ENCODE peak calls at places on chromosomes 13 and 19, in five cellular contexts. One of them, this sample, is unnamed.

GRCh38 chr19:37977391-37977790 is 70.4 kb downstream of the SIPA1L3 start:
- DNase-seq in nephron progenitor cell: no peak
- DNase-seq in fibroblast of pulmonary artery: no peak
- DNase-seq in posterior cingulate gyrus: no peak
- DNase-seq in cardiac fibroblast: no peak
- DNase-seq in this sample: no peak

GRCh38 chr19:6091771-6092291 is 18.5 kb downstream of the RFX2 start:
- DNase-seq in fibroblast of pulmonary artery: no peak
- DNase-seq in posterior cingulate gyrus: no peak
- DNase-seq in nephron progenitor cell: no peak
- DNase-seq in cardiac fibroblast: peak
- DNase-seq in this sample: no peak

GRCh38 chr13:77728265-77728966 is 30.9 kb downstream of the SLAIN1 start:
- DNase-seq in cardiac fibroblast: no peak
- DNase-seq in posterior cingulate gyrus: no peak
- DNase-seq in fibroblast of pulmonary artery: no peak
- DNase-seq in nephron progenitor cell: no peak
- DNase-seq in this sample: no peak

GRCh38 chr19:49814010-49814409 is 918 bp upstream of the FUZ start:
- DNase-seq in nephron progenitor cell: no peak
- DNase-seq in cardiac fibroblast: peak
- DNase-seq in posterior cingulate gyrus: no peak
- DNase-seq in fibroblast of pulmonary artery: no peak
- DNase-seq in this sample: no peak

GRCh38 chr19:18468517-18468916 is 30.6 kb upstream of the ISYNA1 start:
- DNase-seq in cardiac fibroblast: no peak
- DNase-seq in nephron progenitor cell: no peak
- DNase-seq in fibroblast of pulmonary artery: no peak
- DNase-seq in posterior cingulate gyrus: no peak
- DNase-seq in this sample: no peak

GRCh38 chr13:49985129-49985528 is 11.7 kb upstream of the TRIM13 start:
- DNase-seq in fibroblast of pulmonary artery: no peak
- DNase-seq in cardiac fibroblast: no peak
- DNase-seq in posterior cingulate gyrus: no peak
- DNase-seq in nephron progenitor cell: no peak
- DNase-seq in this sample: no peak

GRCh38 chr19:17920527-17920926 is 12.3 kb upstream of the CCDC124 start:
- DNase-seq in cardiac fibroblast: no peak
- DNase-seq in nephron progenitor cell: no peak
- DNase-seq in fibroblast of pulmonary artery: no peak
- DNase-seq in posterior cingulate gyrus: no peak
- DNase-seq in this sample: no peak

GRCh38 chr19:34841780-34842179 is 68.8 kb upstream of the ZNF599 start:
- DNase-seq in posterior cingulate gyrus: no peak
- DNase-seq in fibroblast of pulmonary artery: no peak
- DNase-seq in nephron progenitor cell: no peak
- DNase-seq in cardiac fibroblast: no peak
- DNase-seq in this sample: no peak

GRCh38 chr13:112685856-112686255 is 4.0 kb upstream of the ATP11A start:
- DNase-seq in cardiac fibroblast: no peak
- DNase-seq in nephron progenitor cell: no peak
- DNase-seq in posterior cingulate gyrus: no peak
- DNase-seq in fibroblast of pulmonary artery: no peak
- DNase-seq in this sample: no peak

GRCh38 chr19:5492813-5493409 is 37.7 kb downstream of the ZNRF4 start:
- DNase-seq in cardiac fibroblast: no peak
- DNase-seq in nephron progenitor cell: no peak
- DNase-seq in fibroblast of pulmonary artery: no peak
- DNase-seq in posterior cingulate gyrus: no peak
- DNase-seq in this sample: no peak

GRCh38 chr19:56150358-56150757 is 9.3 kb downstream of the ZNF444 start:
- DNase-seq in nephron progenitor cell: no peak
- DNase-seq in fibroblast of pulmonary artery: no peak
- DNase-seq in posterior cingulate gyrus: no peak
- DNase-seq in cardiac fibroblast: no peak
- DNase-seq in this sample: no peak

GRCh38 chr13:42633495-42633894 is 59.5 kb downstream of the TNFSF11 start:
- DNase-seq in nephron progenitor cell: no peak
- DNase-seq in cardiac fibroblast: peak
- DNase-seq in posterior cingulate gyrus: no peak
- DNase-seq in fibroblast of pulmonary artery: no peak
- DNase-seq in this sample: no peak

GRCh38 chr19:46586294-46586693 is 14.8 kb upstream of the CALM3 start:
- DNase-seq in nephron progenitor cell: no peak
- DNase-seq in posterior cingulate gyrus: no peak
- DNase-seq in cardiac fibroblast: no peak
- DNase-seq in fibroblast of pulmonary artery: no peak
- DNase-seq in this sample: no peak

GRCh38 chr19:5032101-5032967 is 63.4 kb downstream of the KDM4B start:
- DNase-seq in posterior cingulate gyrus: no peak
- DNase-seq in fibroblast of pulmonary artery: peak
- DNase-seq in cardiac fibroblast: peak
- DNase-seq in nephron progenitor cell: peak
- DNase-seq in this sample: no peak

GRCh38 chr13:40640845-40641458 is 25.5 kb downstream of the FOXO1 start:
- DNase-seq in fibroblast of pulmonary artery: no peak
- DNase-seq in posterior cingulate gyrus: no peak
- DNase-seq in nephron progenitor cell: no peak
- DNase-seq in cardiac fibroblast: no peak
- DNase-seq in this sample: no peak

GRCh38 chr13:76887070-76887563 is 912 bp upstream of the KCTD12 start:
- DNase-seq in posterior cingulate gyrus: no peak
- DNase-seq in fibroblast of pulmonary artery: no peak
- DNase-seq in nephron progenitor cell: peak
- DNase-seq in cardiac fibroblast: no peak
- DNase-seq in this sample: no peak

GRCh38 chr19:35518313-35518712 is 4.9 kb upstream of the DMKN start:
- DNase-seq in posterior cingulate gyrus: no peak
- DNase-seq in nephron progenitor cell: no peak
- DNase-seq in fibroblast of pulmonary artery: peak
- DNase-seq in cardiac fibroblast: peak
- DNase-seq in this sample: no peak

GRCh38 chr13:90430127-90430526 is 917.4 kb upstream of the MIR17HG start:
- DNase-seq in fibroblast of pulmonary artery: peak
- DNase-seq in cardiac fibroblast: no peak
- DNase-seq in nephron progenitor cell: no peak
- DNase-seq in posterior cingulate gyrus: no peak
- DNase-seq in this sample: no peak

GRCh38 chr19:13553880-13554400 is 47.7 kb upstream of the CACNA1A start:
- DNase-seq in fibroblast of pulmonary artery: no peak
- DNase-seq in nephron progenitor cell: no peak
- DNase-seq in posterior cingulate gyrus: no peak
- DNase-seq in cardiac fibroblast: no peak
- DNase-seq in this sample: no peak

GRCh38 chr13:92938481-92939020 is 288.1 kb upstream of the GPC6 start:
- DNase-seq in posterior cingulate gyrus: no peak
- DNase-seq in cardiac fibroblast: no peak
- DNase-seq in nephron progenitor cell: no peak
- DNase-seq in fibroblast of pulmonary artery: no peak
- DNase-seq in this sample: no peak

GRCh38 chr19:41226874-41227390 is 7.9 kb downstream of the AXL start:
- DNase-seq in posterior cingulate gyrus: no peak
- DNase-seq in fibroblast of pulmonary artery: no peak
- DNase-seq in cardiac fibroblast: no peak
- DNase-seq in nephron progenitor cell: no peak
- DNase-seq in this sample: no peak

GRCh38 chr19:39297931-39298634 is 1.9 kb downstream of the IFNL1 start:
- DNase-seq in cardiac fibroblast: no peak
- DNase-seq in fibroblast of pulmonary artery: no peak
- DNase-seq in nephron progenitor cell: no peak
- DNase-seq in posterior cingulate gyrus: no peak
- DNase-seq in this sample: no peak

GRCh38 chr19:47518139-47518538 is 3.3 kb upstream of the NAPA start:
- DNase-seq in posterior cingulate gyrus: no peak
- DNase-seq in fibroblast of pulmonary artery: no peak
- DNase-seq in nephron progenitor cell: no peak
- DNase-seq in cardiac fibroblast: no peak
- DNase-seq in this sample: peak

GRCh38 chr13:93505104-93505952 is 278.7 kb downstream of the GPC6 start:
- DNase-seq in cardiac fibroblast: peak
- DNase-seq in nephron progenitor cell: no peak
- DNase-seq in fibroblast of pulmonary artery: peak
- DNase-seq in posterior cingulate gyrus: no peak
- DNase-seq in this sample: no peak

GRCh38 chr19:30228113-30228725 is 144.0 kb upstream of the ZNF536 start:
- DNase-seq in nephron progenitor cell: peak
- DNase-seq in fibroblast of pulmonary artery: no peak
- DNase-seq in posterior cingulate gyrus: no peak
- DNase-seq in cardiac fibroblast: no peak
- DNase-seq in this sample: no peak

GRCh38 chr13:98494769-98495168 is 82.1 kb downstream of the STK24 start:
- DNase-seq in posterior cingulate gyrus: no peak
- DNase-seq in nephron progenitor cell: no peak
- DNase-seq in cardiac fibroblast: no peak
- DNase-seq in fibroblast of pulmonary artery: no peak
- DNase-seq in this sample: no peak

GRCh38 chr19:17035842-17036424 is 9.3 kb upstream of the CPAMD8 start:
- DNase-seq in nephron progenitor cell: no peak
- DNase-seq in cardiac fibroblast: no peak
- DNase-seq in fibroblast of pulmonary artery: no peak
- DNase-seq in posterior cingulate gyrus: no peak
- DNase-seq in this sample: no peak

GRCh38 chr19:12913011-12913561 is 6.0 kb downstream of the SYCE2 start:
- DNase-seq in nephron progenitor cell: peak
- DNase-seq in fibroblast of pulmonary artery: peak
- DNase-seq in posterior cingulate gyrus: peak
- DNase-seq in cardiac fibroblast: peak
- DNase-seq in this sample: no peak

GRCh38 chr19:45400192-45400591 is 4.7 kb downstream of the PPP1R13L start:
- DNase-seq in cardiac fibroblast: no peak
- DNase-seq in posterior cingulate gyrus: no peak
- DNase-seq in nephron progenitor cell: no peak
- DNase-seq in fibroblast of pulmonary artery: no peak
- DNase-seq in this sample: no peak

GRCh38 chr13:51318015-51318414 is 21.5 kb upstream of the SERPINE3 start:
- DNase-seq in nephron progenitor cell: no peak
- DNase-seq in posterior cingulate gyrus: no peak
- DNase-seq in fibroblast of pulmonary artery: no peak
- DNase-seq in cardiac fibroblast: no peak
- DNase-seq in this sample: no peak